ENCODE peak calls at places on chromosomes 2 and 18, in seven cellular contexts. M is CD8-positive, alpha-beta T cell; T is ovary; Z is body of pancreas; A is tibial artery; I is tibial nerve; N is transverse colon. U is an unnamed sample.
A peak's percentile ranks its signal among the peaks of the same experiment; 100 is the strongest.

GRCh38 chr18:13511961-13512572 is 214.3 kb downstream of the FAM210A start:
- DNase-seq in M (no peak), T (no peak), Z (no peak), A (no peak), I (no peak), N (no peak), U (no peak)

GRCh38 chr2:120134263-120134662 is 88.9 kb downstream of the TMEM185B start:
- DNase-seq in M (no peak), T (no peak), Z (no peak), A (no peak), I (no peak), N (no peak), U (no peak)

GRCh38 chr2:176619504-176619903 is 350.3 kb downstream of the MTX2 start:
- DNase-seq in M (no peak), T (no peak), Z (no peak), A (no peak), I (no peak), N (no peak), U (no peak)

GRCh38 chr2:138906549-138906948 is 126.4 kb upstream of the NXPH2 start:
- DNase-seq in M (no peak), T (no peak), Z (no peak), A (no peak), I (no peak), N (no peak), U (no peak)

GRCh38 chr2:75076088-75076487 is 117.6 kb downstream of the POLE4 start:
- DNase-seq in M (no peak), T (no peak), Z (no peak), A (no peak), I (no peak), N (no peak), U (no peak)

GRCh38 chr2:37852585-37853014 is 72.5 kb upstream of the RMDN2 start:
- DNase-seq in M (no peak), T (no peak), Z (no peak), A (no peak), I (no peak), N (no peak), U (no peak)

GRCh38 chr2:236155406-236155805 is 12.8 kb downstream of the GBX2 start:
- DNase-seq in M (no peak), T (no peak), Z (no peak), A (no peak), I (no peak), N (no peak), U (no peak)

GRCh38 chr2:117481608-117482007 is 332.9 kb upstream of the DDX18 start:
- DNase-seq in M (no peak), T (no peak), Z (no peak), A (no peak), I (no peak), N (no peak), U (no peak)

GRCh38 chr18:73908323-73908722 is 239.3 kb downstream of the FBXO15 start:
- DNase-seq in M (no peak), T (no peak), Z (no peak), A (no peak), I (no peak), N (no peak), U (no peak)

GRCh38 chr18:56902653-56903052 is 244.2 kb upstream of the BOD1L2 start:
- DNase-seq in M (no peak), T (no peak), Z (no peak), A (no peak), I (no peak), N (no peak), U (no peak)

GRCh38 chr2:177572236-177572671 is 179.7 kb downstream of the AGPS start:
- DNase-seq in M (no peak), T (no peak), Z (no peak), A (no peak), I (no peak), N (no peak), U (no peak)

GRCh38 chr2:239400000-239400831 is 604 bp downstream of the HDAC4 start:
- DNase-seq in M (peak; percentile 20), T (no peak), Z (no peak), A (no peak), I (no peak), N (peak; percentile 37), U (no peak)

GRCh38 chr2:174779361-174779928 is 15.2 kb upstream of the CHRNA1 start:
- DNase-seq in M (no peak), T (no peak), Z (no peak), A (no peak), I (no peak), N (no peak), U (no peak)

GRCh38 chr2:67036446-67036845 is 360.7 kb upstream of the ETAA1 start:
- DNase-seq in M (no peak), T (no peak), Z (no peak), A (no peak), I (no peak), N (no peak), U (no peak)

GRCh38 chr2:223600056-223600455 is 2.1 kb downstream of the SCG2 start:
- DNase-seq in M (no peak), T (no peak), Z (no peak), A (no peak), I (no peak), N (no peak), U (no peak)

GRCh38 chr2:121810959-121811853 is 55.8 kb downstream of the TSN start:
- DNase-seq in M (no peak), T (peak; percentile 55), Z (peak; percentile 40), A (peak; percentile 39), I (peak; percentile 31), N (peak; percentile 41), U (no peak)

GRCh38 chr18:23433360-23433759 is 19.7 kb upstream of the RIOK3 start:
- DNase-seq in M (no peak), T (no peak), Z (no peak), A (no peak), I (no peak), N (peak; percentile 69), U (no peak)

GRCh38 chr18:56089607-56090258 is 501.7 kb upstream of the TCF4 start:
- DNase-seq in M (no peak), T (no peak), Z (no peak), A (no peak), I (no peak), N (no peak), U (no peak)

GRCh38 chr2:136874258-136874657 is 108.9 kb downstream of the THSD7B start:
- DNase-seq in M (no peak), T (no peak), Z (no peak), A (no peak), I (no peak), N (no peak), U (no peak)

GRCh38 chr2:84971799-84972790 is 1.1 kb downstream of the KCMF1 start:
- DNase-seq in M (peak; percentile 70), T (peak; percentile 40), Z (peak; percentile 67), A (peak; percentile 31), I (no peak), N (peak; percentile 64), U (peak; percentile 93)

GRCh38 chr2:174005801-174006419 is 40.7 kb upstream of the SP3 start:
- DNase-seq in M (no peak), T (no peak), Z (no peak), A (no peak), I (no peak), N (no peak), U (no peak)

GRCh38 chr2:60962534-60962933 is 55.0 kb upstream of the PEX13 start:
- DNase-seq in M (no peak), T (no peak), Z (no peak), A (no peak), I (no peak), N (no peak), U (no peak)

GRCh38 chr2:206260427-206261012 is 13.9 kb upstream of the ZDBF2 start:
- DNase-seq in M (no peak), T (no peak), Z (no peak), A (no peak), I (no peak), N (no peak), U (no peak)

GRCh38 chr2:215635788-215636139 is 199.9 kb upstream of the FN1 start:
- DNase-seq in M (no peak), T (no peak), Z (no peak), A (no peak), I (no peak), N (no peak), U (no peak)
- TF ChIP-seq CTCF in M (no peak), T (no peak), Z (no peak), A (no peak), I (no peak), N (no peak), U (no peak)

GRCh38 chr2:172430671-172431070 is 3.3 kb downstream of the ITGA6 start:
- DNase-seq in M (no peak), T (no peak), Z (no peak), A (no peak), I (no peak), N (no peak), U (no peak)

GRCh38 chr2:172431993-172432392 is 4.6 kb downstream of the ITGA6 start:
- DNase-seq in M (no peak), T (no peak), Z (no peak), A (no peak), I (no peak), N (no peak), U (no peak)

GRCh38 chr2:172430027-172430426 is 2.6 kb downstream of the ITGA6 start:
- DNase-seq in M (no peak), T (no peak), Z (no peak), A (no peak), I (no peak), N (no peak), U (no peak)

GRCh38 chr2:172433169-172433568 is 5.8 kb downstream of the ITGA6 start:
- DNase-seq in M (no peak), T (no peak), Z (no peak), A (no peak), I (no peak), N (no peak), U (no peak)

GRCh38 chr2:172431428-172431827 is 4.0 kb downstream of the ITGA6 start:
- DNase-seq in M (no peak), T (no peak), Z (peak; percentile 87), A (peak; percentile 24), I (no peak), N (peak; percentile 48), U (no peak)
- H3K4me1 ChIP-seq in M (peaks cover 74% of the 10 kb centered on the region), T (peaks cover 4% of the 10 kb centered on the region), Z (peaks cover 77% of the 10 kb centered on the region), A (no peaks in the 10 kb centered on the region), I (no peaks in the 10 kb centered on the region), N (peaks cover 10% of the 10 kb centered on the region), U (peaks cover 5% of the 10 kb centered on the region)

GRCh38 chr2:28567076-28567471 is 71.2 kb downstream of the PLB1 start:
- DNase-seq in M (peak; percentile 25), T (no peak), Z (no peak), A (no peak), I (no peak), N (no peak), U (no peak)
- TF ChIP-seq CTCF in M (peak; percentile 55), T (no peak), Z (no peak), A (no peak), I (no peak), N (no peak), U (peak; percentile 57)

DNA sequence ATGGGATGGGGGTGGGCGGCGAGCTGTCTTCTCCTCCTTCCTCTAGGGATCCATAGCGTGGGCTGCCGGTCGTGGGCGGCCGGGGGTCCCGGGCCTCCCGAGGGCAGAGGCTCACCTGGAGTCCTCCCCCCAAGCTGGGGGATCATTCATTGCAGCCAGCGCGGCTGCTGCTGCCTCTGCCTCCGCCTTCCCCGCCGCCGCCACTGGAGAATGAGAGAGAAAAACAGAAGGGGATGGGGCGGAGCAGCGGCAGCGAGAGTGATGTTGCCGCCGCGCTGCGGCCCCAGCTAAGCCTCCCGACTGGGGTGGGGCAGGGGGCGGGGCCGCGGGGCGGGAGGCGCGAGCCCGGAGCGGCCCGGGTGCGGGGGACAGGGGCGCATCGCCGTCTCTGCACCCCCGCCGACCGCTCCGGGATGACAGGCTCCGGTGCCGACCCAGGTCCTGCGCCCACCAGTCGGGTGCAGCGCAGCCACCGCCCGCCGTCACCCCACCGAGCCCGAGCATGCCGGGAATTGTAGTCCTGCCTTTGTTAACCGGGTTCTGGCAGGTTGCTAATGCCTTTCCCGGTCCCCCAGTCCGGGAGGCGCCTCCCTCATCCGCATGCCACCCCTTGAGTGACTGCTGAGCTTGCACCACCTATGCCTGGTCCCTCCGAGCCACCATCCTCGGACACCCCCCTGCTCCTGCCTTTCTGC is at the start of gene KIF3C:
- DNase-seq in M (peak; percentile 73), T (peak; percentile 62), Z (peak; percentile 61), A (peak; percentile 51), I (peak; percentile 33), N (peak; percentile 66), U (peak; percentile 95)
- H3K4me1 ChIP-seq in M (peaks cover 11% of the 10 kb centered on the region), T (peaks cover 23% of the 10 kb centered on the region), Z (peaks cover 13% of the 10 kb centered on the region), A (no peaks in the 10 kb centered on the region), I (no peaks in the 10 kb centered on the region), N (peaks cover 9% of the 10 kb centered on the region), U (peaks cover 18% of the 10 kb centered on the region)

U was measured in left lung.